ENCODE peak calls at places on chromosomes 1 and 21, in eight cellular contexts. One of them, this sample, is unnamed.

GRCh38 chr21:27525780-27526179 is 558.9 kb upstream of the ADAMTS5 start:
- DNase-seq in A172: no peak
- DNase-seq in activated CD4-positive, alpha-beta T cell treated with anti-CD3 and anti-CD28 coated beads for 48 hours: no peak
- DNase-seq in cerebellar cortex: no peak
- DNase-seq in posterior cingulate gyrus: no peak
- DNase-seq in stimulated activated CD8-positive, alpha-beta memory T cell treated with anti-CD3 and anti-CD28 coated beads, Interleukin-2, amount 100 ng/mL, for 1 hour: no peak
- DNase-seq in naive thymus-derived CD8-positive, alpha-beta T cell: no peak
- DNase-seq in HT1080: no peak
- DNase-seq in this sample: no peak

GRCh38 chr1:158007949-158008386 is 14.5 kb downstream of the KIRREL1 start:
- DNase-seq in stimulated activated CD8-positive, alpha-beta memory T cell treated with anti-CD3 and anti-CD28 coated beads, Interleukin-2, amount 100 ng/mL, for 1 hour: no peak
- DNase-seq in cerebellar cortex: no peak
- DNase-seq in A172: no peak
- DNase-seq in HT1080: no peak
- DNase-seq in activated CD4-positive, alpha-beta T cell treated with anti-CD3 and anti-CD28 coated beads for 48 hours: no peak
- DNase-seq in naive thymus-derived CD8-positive, alpha-beta T cell: no peak
- DNase-seq in posterior cingulate gyrus: no peak
- DNase-seq in this sample: no peak

GRCh38 chr1:193569696-193570269 is 383.4 kb upstream of the B3GALT2 start:
- DNase-seq in stimulated activated CD8-positive, alpha-beta memory T cell treated with anti-CD3 and anti-CD28 coated beads, Interleukin-2, amount 100 ng/mL, for 1 hour: no peak
- DNase-seq in A172: peak
- DNase-seq in HT1080: peak
- DNase-seq in cerebellar cortex: no peak
- DNase-seq in naive thymus-derived CD8-positive, alpha-beta T cell: no peak
- DNase-seq in activated CD4-positive, alpha-beta T cell treated with anti-CD3 and anti-CD28 coated beads for 48 hours: no peak
- DNase-seq in posterior cingulate gyrus: no peak
- DNase-seq in this sample: peak

GRCh38 chr1:5990913-5991783 is 1.1 kb downstream of the NPHP4 start:
- DNase-seq in naive thymus-derived CD8-positive, alpha-beta T cell: peak
- DNase-seq in posterior cingulate gyrus: peak
- DNase-seq in cerebellar cortex: no peak
- DNase-seq in stimulated activated CD8-positive, alpha-beta memory T cell treated with anti-CD3 and anti-CD28 coated beads, Interleukin-2, amount 100 ng/mL, for 1 hour: no peak
- DNase-seq in A172: no peak
- DNase-seq in activated CD4-positive, alpha-beta T cell treated with anti-CD3 and anti-CD28 coated beads for 48 hours: peak
- DNase-seq in HT1080: no peak
- DNase-seq in this sample: peak

GRCh38 chr1:101130673-101131072 is 105.1 kb upstream of the DPH5 start:
- DNase-seq in posterior cingulate gyrus: no peak
- DNase-seq in cerebellar cortex: no peak
- DNase-seq in HT1080: peak
- DNase-seq in A172: peak
- DNase-seq in stimulated activated CD8-positive, alpha-beta memory T cell treated with anti-CD3 and anti-CD28 coated beads, Interleukin-2, amount 100 ng/mL, for 1 hour: no peak
- DNase-seq in naive thymus-derived CD8-positive, alpha-beta T cell: no peak
- DNase-seq in activated CD4-positive, alpha-beta T cell treated with anti-CD3 and anti-CD28 coated beads for 48 hours: no peak
- DNase-seq in this sample: no peak

GRCh38 chr1:119055568-119055967 is 67.4 kb upstream of the TBX15 start:
- DNase-seq in HT1080: no peak
- DNase-seq in activated CD4-positive, alpha-beta T cell treated with anti-CD3 and anti-CD28 coated beads for 48 hours: no peak
- DNase-seq in cerebellar cortex: no peak
- DNase-seq in A172: no peak
- DNase-seq in naive thymus-derived CD8-positive, alpha-beta T cell: no peak
- DNase-seq in stimulated activated CD8-positive, alpha-beta memory T cell treated with anti-CD3 and anti-CD28 coated beads, Interleukin-2, amount 100 ng/mL, for 1 hour: no peak
- DNase-seq in posterior cingulate gyrus: no peak
- DNase-seq in this sample: no peak

GRCh38 chr1:29166291-29166878 is 15.3 kb downstream of the SRSF4 start:
- DNase-seq in activated CD4-positive, alpha-beta T cell treated with anti-CD3 and anti-CD28 coated beads for 48 hours: no peak
- DNase-seq in A172: no peak
- DNase-seq in cerebellar cortex: no peak
- DNase-seq in stimulated activated CD8-positive, alpha-beta memory T cell treated with anti-CD3 and anti-CD28 coated beads, Interleukin-2, amount 100 ng/mL, for 1 hour: no peak
- DNase-seq in HT1080: no peak
- DNase-seq in naive thymus-derived CD8-positive, alpha-beta T cell: no peak
- DNase-seq in posterior cingulate gyrus: no peak
- DNase-seq in this sample: peak

GRCh38 chr1:110779617-110780016 is 93.3 kb upstream of the CD53 start:
- DNase-seq in A172: no peak
- DNase-seq in cerebellar cortex: no peak
- DNase-seq in posterior cingulate gyrus: no peak
- DNase-seq in HT1080: no peak
- DNase-seq in activated CD4-positive, alpha-beta T cell treated with anti-CD3 and anti-CD28 coated beads for 48 hours: no peak
- DNase-seq in naive thymus-derived CD8-positive, alpha-beta T cell: no peak
- DNase-seq in stimulated activated CD8-positive, alpha-beta memory T cell treated with anti-CD3 and anti-CD28 coated beads, Interleukin-2, amount 100 ng/mL, for 1 hour: no peak
- DNase-seq in this sample: no peak

GRCh38 chr1:4108341-4108740 is 208.3 kb upstream of the C1orf174 start:
- DNase-seq in cerebellar cortex: no peak
- DNase-seq in stimulated activated CD8-positive, alpha-beta memory T cell treated with anti-CD3 and anti-CD28 coated beads, Interleukin-2, amount 100 ng/mL, for 1 hour: no peak
- DNase-seq in posterior cingulate gyrus: no peak
- DNase-seq in activated CD4-positive, alpha-beta T cell treated with anti-CD3 and anti-CD28 coated beads for 48 hours: no peak
- DNase-seq in naive thymus-derived CD8-positive, alpha-beta T cell: no peak
- DNase-seq in HT1080: peak
- DNase-seq in A172: no peak
- DNase-seq in this sample: no peak

GRCh38 chr1:230858918-230859819 is 9.2 kb downstream of the C1orf198 start:
- DNase-seq in naive thymus-derived CD8-positive, alpha-beta T cell: no peak
- DNase-seq in stimulated activated CD8-positive, alpha-beta memory T cell treated with anti-CD3 and anti-CD28 coated beads, Interleukin-2, amount 100 ng/mL, for 1 hour: no peak
- DNase-seq in activated CD4-positive, alpha-beta T cell treated with anti-CD3 and anti-CD28 coated beads for 48 hours: no peak
- DNase-seq in A172: peak
- DNase-seq in cerebellar cortex: peak
- DNase-seq in HT1080: no peak
- DNase-seq in posterior cingulate gyrus: peak
- DNase-seq in this sample: peak

GRCh38 chr21:14991957-14992356 is 72.8 kb downstream of the NRIP1 start:
- DNase-seq in A172: no peak
- DNase-seq in naive thymus-derived CD8-positive, alpha-beta T cell: no peak
- DNase-seq in cerebellar cortex: no peak
- DNase-seq in activated CD4-positive, alpha-beta T cell treated with anti-CD3 and anti-CD28 coated beads for 48 hours: no peak
- DNase-seq in posterior cingulate gyrus: no peak
- DNase-seq in stimulated activated CD8-positive, alpha-beta memory T cell treated with anti-CD3 and anti-CD28 coated beads, Interleukin-2, amount 100 ng/mL, for 1 hour: no peak
- DNase-seq in HT1080: peak
- DNase-seq in this sample: no peak

GRCh38 chr1:116679091-116679827 is 11.7 kb upstream of the IGSF3 start:
- DNase-seq in HT1080: no peak
- DNase-seq in A172: no peak
- DNase-seq in cerebellar cortex: no peak
- DNase-seq in stimulated activated CD8-positive, alpha-beta memory T cell treated with anti-CD3 and anti-CD28 coated beads, Interleukin-2, amount 100 ng/mL, for 1 hour: no peak
- DNase-seq in naive thymus-derived CD8-positive, alpha-beta T cell: no peak
- DNase-seq in posterior cingulate gyrus: no peak
- DNase-seq in activated CD4-positive, alpha-beta T cell treated with anti-CD3 and anti-CD28 coated beads for 48 hours: no peak
- DNase-seq in this sample: no peak

GRCh38 chr1:8883510-8883909 is 5.0 kb upstream of the ENO1 start:
- DNase-seq in HT1080: no peak
- DNase-seq in naive thymus-derived CD8-positive, alpha-beta T cell: no peak
- DNase-seq in cerebellar cortex: no peak
- DNase-seq in A172: no peak
- DNase-seq in activated CD4-positive, alpha-beta T cell treated with anti-CD3 and anti-CD28 coated beads for 48 hours: no peak
- DNase-seq in stimulated activated CD8-positive, alpha-beta memory T cell treated with anti-CD3 and anti-CD28 coated beads, Interleukin-2, amount 100 ng/mL, for 1 hour: no peak
- DNase-seq in posterior cingulate gyrus: no peak
- DNase-seq in this sample: no peak

GRCh38 chr1:203036537-203036936 is 10.2 kb downstream of the PPFIA4 start:
- DNase-seq in naive thymus-derived CD8-positive, alpha-beta T cell: no peak
- DNase-seq in posterior cingulate gyrus: no peak
- DNase-seq in A172: no peak
- DNase-seq in activated CD4-positive, alpha-beta T cell treated with anti-CD3 and anti-CD28 coated beads for 48 hours: no peak
- DNase-seq in cerebellar cortex: no peak
- DNase-seq in HT1080: no peak
- DNase-seq in stimulated activated CD8-positive, alpha-beta memory T cell treated with anti-CD3 and anti-CD28 coated beads, Interleukin-2, amount 100 ng/mL, for 1 hour: no peak
- DNase-seq in this sample: no peak

GRCh38 chr1:31760422-31760900 is 3.7 kb downstream of the ADGRB2 start:
- DNase-seq in HT1080: no peak
- DNase-seq in posterior cingulate gyrus: no peak
- DNase-seq in naive thymus-derived CD8-positive, alpha-beta T cell: peak
- DNase-seq in stimulated activated CD8-positive, alpha-beta memory T cell treated with anti-CD3 and anti-CD28 coated beads, Interleukin-2, amount 100 ng/mL, for 1 hour: no peak
- DNase-seq in cerebellar cortex: no peak
- DNase-seq in activated CD4-positive, alpha-beta T cell treated with anti-CD3 and anti-CD28 coated beads for 48 hours: no peak
- DNase-seq in A172: no peak
- DNase-seq in this sample: no peak

GRCh38 chr21:41402231-41402630 is 23.8 kb upstream of the MX1 start:
- DNase-seq in activated CD4-positive, alpha-beta T cell treated with anti-CD3 and anti-CD28 coated beads for 48 hours: no peak
- DNase-seq in naive thymus-derived CD8-positive, alpha-beta T cell: no peak
- DNase-seq in cerebellar cortex: no peak
- DNase-seq in A172: no peak
- DNase-seq in HT1080: no peak
- DNase-seq in stimulated activated CD8-positive, alpha-beta memory T cell treated with anti-CD3 and anti-CD28 coated beads, Interleukin-2, amount 100 ng/mL, for 1 hour: no peak
- DNase-seq in posterior cingulate gyrus: no peak
- DNase-seq in this sample: no peak

GRCh38 chr1:59498640-59499039 is 201.7 kb downstream of the FGGY start:
- DNase-seq in A172: peak
- DNase-seq in HT1080: peak
- DNase-seq in naive thymus-derived CD8-positive, alpha-beta T cell: no peak
- DNase-seq in cerebellar cortex: peak
- DNase-seq in posterior cingulate gyrus: no peak
- DNase-seq in activated CD4-positive, alpha-beta T cell treated with anti-CD3 and anti-CD28 coated beads for 48 hours: no peak
- DNase-seq in stimulated activated CD8-positive, alpha-beta memory T cell treated with anti-CD3 and anti-CD28 coated beads, Interleukin-2, amount 100 ng/mL, for 1 hour: no peak
- DNase-seq in this sample: peak

GRCh38 chr1:45643978-45644377 is 20.1 kb upstream of the CCDC17 start:
- DNase-seq in cerebellar cortex: peak
- DNase-seq in posterior cingulate gyrus: no peak
- DNase-seq in naive thymus-derived CD8-positive, alpha-beta T cell: no peak
- DNase-seq in activated CD4-positive, alpha-beta T cell treated with anti-CD3 and anti-CD28 coated beads for 48 hours: no peak
- DNase-seq in stimulated activated CD8-positive, alpha-beta memory T cell treated with anti-CD3 and anti-CD28 coated beads, Interleukin-2, amount 100 ng/mL, for 1 hour: no peak
- DNase-seq in HT1080: peak
- DNase-seq in A172: no peak
- DNase-seq in this sample: no peak

GRCh38 chr1:50080904-50081586 is 27.7 kb upstream of the ELAVL4 start:
- DNase-seq in HT1080: peak
- DNase-seq in naive thymus-derived CD8-positive, alpha-beta T cell: no peak
- DNase-seq in A172: no peak
- DNase-seq in posterior cingulate gyrus: no peak
- DNase-seq in stimulated activated CD8-positive, alpha-beta memory T cell treated with anti-CD3 and anti-CD28 coated beads, Interleukin-2, amount 100 ng/mL, for 1 hour: no peak
- DNase-seq in activated CD4-positive, alpha-beta T cell treated with anti-CD3 and anti-CD28 coated beads for 48 hours: no peak
- DNase-seq in cerebellar cortex: peak
- DNase-seq in this sample: no peak

GRCh38 chr1:112603541-112603940 is 15.4 kb downstream of the ST7L start:
- DNase-seq in HT1080: no peak
- DNase-seq in A172: no peak
- DNase-seq in stimulated activated CD8-positive, alpha-beta memory T cell treated with anti-CD3 and anti-CD28 coated beads, Interleukin-2, amount 100 ng/mL, for 1 hour: no peak
- DNase-seq in posterior cingulate gyrus: no peak
- DNase-seq in cerebellar cortex: no peak
- DNase-seq in activated CD4-positive, alpha-beta T cell treated with anti-CD3 and anti-CD28 coated beads for 48 hours: no peak
- DNase-seq in naive thymus-derived CD8-positive, alpha-beta T cell: no peak
- DNase-seq in this sample: no peak

GRCh38 chr21:45126983-45127382 is 52.6 kb downstream of the ADARB1 start:
- DNase-seq in naive thymus-derived CD8-positive, alpha-beta T cell: no peak
- DNase-seq in stimulated activated CD8-positive, alpha-beta memory T cell treated with anti-CD3 and anti-CD28 coated beads, Interleukin-2, amount 100 ng/mL, for 1 hour: no peak
- DNase-seq in activated CD4-positive, alpha-beta T cell treated with anti-CD3 and anti-CD28 coated beads for 48 hours: no peak
- DNase-seq in cerebellar cortex: no peak
- DNase-seq in HT1080: no peak
- DNase-seq in posterior cingulate gyrus: no peak
- DNase-seq in A172: no peak
- DNase-seq in this sample: no peak

GRCh38 chr1:187264995-187265602 is 436.4 kb downstream of the PLA2G4A start:
- DNase-seq in stimulated activated CD8-positive, alpha-beta memory T cell treated with anti-CD3 and anti-CD28 coated beads, Interleukin-2, amount 100 ng/mL, for 1 hour: no peak
- DNase-seq in HT1080: peak
- DNase-seq in cerebellar cortex: peak
- DNase-seq in naive thymus-derived CD8-positive, alpha-beta T cell: no peak
- DNase-seq in posterior cingulate gyrus: no peak
- DNase-seq in A172: peak
- DNase-seq in activated CD4-positive, alpha-beta T cell treated with anti-CD3 and anti-CD28 coated beads for 48 hours: no peak
- DNase-seq in this sample: peak

GRCh38 chr21:31659286-31660133 is at the start of gene SOD1:
- DNase-seq in activated CD4-positive, alpha-beta T cell treated with anti-CD3 and anti-CD28 coated beads for 48 hours: peak
- DNase-seq in naive thymus-derived CD8-positive, alpha-beta T cell: peak
- DNase-seq in posterior cingulate gyrus: peak
- DNase-seq in cerebellar cortex: peak
- DNase-seq in HT1080: peak
- DNase-seq in stimulated activated CD8-positive, alpha-beta memory T cell treated with anti-CD3 and anti-CD28 coated beads, Interleukin-2, amount 100 ng/mL, for 1 hour: peak
- DNase-seq in A172: peak
- DNase-seq in this sample: peak

This sample was measured in AG10803.